ENCODE peak calls at places on chromosomes 2 and 18, in nine cellular contexts. E is A673, U is hepatocyte, A is adrenal gland, B is heart right ventricle, W is left lung, C is astrocyte, F is Caco-2, P is gastrocnemius medialis. G is an unnamed sample.

GRCh38 chr2:102509749-102510148 is 36.7 kb downstream of the SLC9A4 start:
- DNase-seq in E (no peak), U (no peak), A (no peak), B (no peak), W (no peak), C (peak; percentile 43), F (no peak), P (no peak), G (no peak)

GRCh38 chr2:3628800-3629199 is 29.2 kb upstream of the ALLC start:
- DNase-seq in E (no peak), U (no peak), A (no peak), B (no peak), W (no peak), C (no peak), F (peak; percentile 60), P (no peak), G (no peak)

GRCh38 chr2:11677146-11678055 is 7.4 kb upstream of the NTSR2 start:
- DNase-seq in E (no peak), U (no peak), A (peak; percentile 65), B (no peak), W (no peak), C (no peak), F (no peak), P (peak; percentile 93), G (no peak)

GRCh38 chr2:128090575-128090908 is 458 bp upstream of the UGGT1 start:
- DNase-seq in E (no peak), U (no peak), A (no peak), B (no peak), W (no peak), C (no peak), F (no peak), P (no peak), G (no peak)

GRCh38 chr2:10303634-10304378 is 1.1 kb downstream of the HPCAL1 start:
- DNase-seq in E (peak; percentile 51), U (peak; percentile 77), A (peak; percentile 64), B (peak; percentile 49), W (peak; percentile 60), C (no peak), F (peak; percentile 67), P (no peak), G (no peak)

GRCh38 chr2:47232738-47233415 is 77.8 kb upstream of the STPG4 start:
- DNase-seq in E (no peak), U (peak; percentile 40), A (no peak), B (no peak), W (no peak), C (peak; percentile 23), F (no peak), P (no peak), G (no peak)

GRCh38 chr18:26415631-26416030 is 132.7 kb downstream of the KCTD1 start:
- DNase-seq in E (no peak), U (no peak), A (no peak), B (no peak), W (no peak), C (no peak), F (no peak), P (no peak), G (no peak)

GRCh38 chr2:30237346-30238142 is 6.2 kb downstream of the LBH start:
- DNase-seq in E (no peak), U (no peak), A (no peak), B (no peak), W (peak; percentile 27), C (no peak), F (no peak), P (no peak), G (no peak)

GRCh38 chr2:36748166-36748565 is 51.7 kb downstream of the VIT start:
- DNase-seq in E (no peak), U (no peak), A (no peak), B (no peak), W (no peak), C (no peak), F (no peak), P (no peak), G (no peak)

GRCh38 chr2:168534926-168535325 is 78.9 kb downstream of the CERS6 start:
- DNase-seq in E (no peak), U (no peak), A (no peak), B (peak; percentile 25), W (no peak), C (no peak), F (no peak), P (no peak), G (no peak)

GRCh38 chr18:10544093-10544748 is 18.4 kb downstream of the NAPG start:
- DNase-seq in E (peak; percentile 19), U (no peak), A (no peak), B (peak; percentile 36), W (no peak), C (no peak), F (no peak), P (no peak), G (no peak)
- H3K36me3 ChIP-seq in E (peaks cover 85% of the 10 kb centered on the region), U (peaks cover 3% of the 10 kb centered on the region), A (no peaks in the 10 kb centered on the region), B (peaks cover 99% of the 10 kb centered on the region), W (peaks cover 4% of the 10 kb centered on the region), C (peaks cover 51% of the 10 kb centered on the region), F (peaks cover 3% of the 10 kb centered on the region), P (peaks cover 76% of the 10 kb centered on the region), G (no peaks in the 10 kb centered on the region)

GRCh38 chr2:235831755-235832154 is 336.4 kb downstream of the GBX2 start:
- DNase-seq in E (no peak), U (no peak), A (no peak), B (no peak), W (no peak), C (no peak), F (no peak), P (no peak), G (no peak)

GRCh38 chr2:235834781-235835180 is 333.4 kb downstream of the GBX2 start:
- DNase-seq in E (no peak), U (no peak), A (no peak), B (no peak), W (no peak), C (no peak), F (no peak), P (no peak), G (no peak)

GRCh38 chr2:235836416-235837042 is 331.7 kb downstream of the GBX2 start:
- DNase-seq in E (no peak), U (no peak), A (no peak), B (no peak), W (no peak), C (no peak), F (peak; percentile 13), P (no peak), G (peak; percentile 16)

GRCh38 chr2:235832941-235833340 is 335.2 kb downstream of the GBX2 start:
- DNase-seq in E (no peak), U (no peak), A (no peak), B (no peak), W (no peak), C (no peak), F (no peak), P (no peak), G (no peak)

DNA sequence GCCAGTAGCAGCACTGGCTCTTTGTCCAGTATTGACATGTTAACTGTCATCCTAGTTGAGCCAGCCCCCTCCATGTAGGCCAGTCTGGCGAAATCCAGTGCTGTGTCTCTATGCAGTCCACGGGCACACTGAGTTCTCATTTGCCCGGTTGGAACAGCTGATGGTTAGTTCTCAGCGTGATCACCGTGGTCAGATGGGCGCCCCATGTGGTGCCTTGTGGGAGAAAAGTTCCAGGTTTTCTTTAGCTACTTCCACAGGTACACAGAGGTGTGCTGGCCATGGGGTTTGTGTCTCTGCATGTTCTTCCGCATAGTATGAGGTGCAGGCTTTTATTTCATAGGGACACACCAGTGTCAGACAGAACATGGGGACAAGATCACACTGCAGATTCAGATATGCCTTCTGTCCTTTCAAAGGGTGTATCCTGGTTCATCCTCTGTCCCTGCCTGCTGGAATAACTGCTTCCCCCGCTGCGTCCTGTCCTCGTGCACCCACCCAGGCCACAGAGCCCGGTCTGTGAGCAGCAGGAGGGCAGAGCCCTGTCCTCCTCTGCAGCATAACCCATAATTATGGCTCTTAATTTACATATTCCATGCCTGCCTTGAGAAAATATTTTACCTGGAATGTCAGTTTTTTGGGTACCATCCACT is 334.1 kb downstream of the GBX2 start:
- DNase-seq in E (no peak), U (no peak), A (no peak), B (no peak), W (no peak), C (no peak), F (no peak), P (no peak), G (no peak)
- TF ChIP-seq CTCF in E (no peak), U (no peak), A (no peak), B (no peak), W (no peak), C (no peak), F (no peak), P (no peak), G (no peak)

GRCh38 chr2:200469708-200470600 is 39.9 kb downstream of the KCTD18 start:
- DNase-seq in E (no peak), U (no peak), A (no peak), B (no peak), W (no peak), C (peak; percentile 46), F (no peak), P (no peak), G (peak; percentile 73)
- H3K36me3 ChIP-seq in E (no peaks in the 10 kb centered on the region), U (no peaks in the 10 kb centered on the region), A (no peaks in the 10 kb centered on the region), B (peaks cover 81% of the 10 kb centered on the region), W (no peaks in the 10 kb centered on the region), C (peaks cover 32% of the 10 kb centered on the region), F (peaks cover 7% of the 10 kb centered on the region), P (peaks cover 34% of the 10 kb centered on the region), G (peaks cover 1% of the 10 kb centered on the region)

GRCh38 chr2:233817305-233817980 is 36.9 kb downstream of the HJURP start:
- DNase-seq in E (no peak), U (no peak), A (no peak), B (no peak), W (no peak), C (no peak), F (no peak), P (no peak), G (no peak)

GRCh38 chr2:233818639-233819621 is 35.4 kb downstream of the HJURP start:
- DNase-seq in E (no peak), U (no peak), A (no peak), B (no peak), W (no peak), C (no peak), F (no peak), P (no peak), G (no peak)

GRCh38 chr2:233816771-233817170 is 37.6 kb downstream of the HJURP start:
- DNase-seq in E (no peak), U (peak; percentile 20), A (no peak), B (peak; percentile 34), W (peak; percentile 7), C (no peak), F (no peak), P (no peak), G (no peak)

GRCh38 chr2:233816334-233816733 is 38.0 kb downstream of the HJURP start:
- DNase-seq in E (no peak), U (no peak), A (no peak), B (no peak), W (peak; percentile 11), C (no peak), F (no peak), P (no peak), G (no peak)

DNA sequence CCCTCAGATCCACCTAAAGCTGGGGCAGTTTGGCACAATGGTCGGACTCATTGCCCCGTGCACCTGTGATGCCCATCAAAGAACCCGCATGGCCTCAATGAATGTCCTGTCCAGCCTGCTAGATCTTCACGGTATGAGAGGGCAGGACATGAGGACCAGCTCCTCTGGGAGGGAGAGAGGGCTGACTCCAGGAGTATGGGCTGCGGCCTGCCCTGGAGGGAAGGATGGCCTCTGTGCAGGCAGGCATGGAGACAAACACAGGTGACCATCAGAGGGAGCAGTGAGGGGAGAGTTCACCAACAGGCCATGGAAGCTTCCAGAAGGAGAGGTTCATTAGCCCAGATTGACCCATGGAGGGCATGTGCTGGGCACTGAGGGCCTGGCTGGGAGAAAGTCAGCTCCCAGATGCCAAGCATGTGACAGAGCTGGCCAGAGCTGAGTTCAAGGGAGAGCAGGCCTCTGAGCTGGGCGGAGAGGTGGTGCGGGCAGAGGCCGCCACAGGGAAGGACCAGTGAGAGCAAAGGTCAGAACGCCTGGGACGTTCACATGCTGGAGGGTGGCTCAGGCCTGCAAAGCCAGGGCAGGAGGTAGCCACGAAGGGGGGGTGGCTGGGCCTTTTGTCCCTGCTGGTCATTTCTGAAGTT is 36.2 kb downstream of the HJURP start:
- DNase-seq in E (no peak), U (no peak), A (no peak), B (no peak), W (no peak), C (no peak), F (no peak), P (no peak), G (no peak)
- TF ChIP-seq CTCF in E (no peak), U (no peak), A (no peak), B (no peak), W (no peak), C (no peak), F (no peak), P (no peak), G (no peak)